ENCODE peak calls at places on chromosomes 3 and 15, in eight cellular contexts. X is non-pigmented ciliary epithelial cell; E is Right ventricle myocardium superior; M is posterior vena cava; B is T-helper 9 cell; I is naive thymus-derived CD8-positive, alpha-beta T cell; D is AG09319; J is hepatic stellate cell. A is an unnamed sample.

GRCh38 chr3:98027084-98027445 is 8.1 kb downstream of the GABRR3 start:
- DNase-seq in D (no peak), B (no peak), E (no peak), J (no peak), M (no peak), X (no peak), I (no peak), A (no peak)

GRCh38 chr3:158105710-158106438 is at the start of gene SHOX2:
- DNase-seq in M (no peak), D (peak), B (no peak), J (no peak), X (no peak), I (peak), E (peak), A (peak)

GRCh38 chr15:38994310-38994709 is 429.7 kb upstream of the RASGRP1 start:
- DNase-seq in M (no peak), B (no peak), D (no peak), I (no peak), J (no peak), X (no peak), E (no peak), A (no peak)

GRCh38 chr3:126100216-126100615 is 16.3 kb upstream of the SLC41A3 start:
- DNase-seq in M (peak), X (no peak), J (no peak), B (no peak), I (no peak), E (no peak), D (no peak), A (no peak)

GRCh38 chr3:114079761-114080160 is 23.2 kb downstream of the QTRT2 start:
- DNase-seq in X (no peak), I (no peak), J (no peak), M (no peak), B (no peak), E (no peak), D (no peak), A (no peak)

GRCh38 chr15:67148196-67148701 is 82.8 kb downstream of the SMAD3 start:
- DNase-seq in I (no peak), M (no peak), B (no peak), X (no peak), E (no peak), J (no peak), D (no peak), A (no peak)

GRCh38 chr3:12413721-12414255 is 70.5 kb upstream of the TSEN2 start:
- DNase-seq in I (no peak), D (no peak), B (no peak), E (no peak), M (no peak), J (no peak), X (no peak), A (no peak)

GRCh38 chr3:62131620-62132019 is 241.7 kb downstream of the FEZF2 start:
- DNase-seq in B (no peak), J (peak), I (no peak), M (no peak), E (no peak), D (no peak), X (no peak), A (no peak)

GRCh38 chr3:44992555-44993470 is 16.8 kb downstream of the EXOSC7 start:
- DNase-seq in M (no peak), D (no peak), B (no peak), I (no peak), J (no peak), X (no peak), E (no peak), A (no peak)

GRCh38 chr3:99186016-99186415 is 284.5 kb upstream of the DCBLD2 start:
- DNase-seq in D (no peak), I (no peak), J (no peak), X (no peak), E (no peak), M (peak), B (no peak), A (no peak)

GRCh38 chr3:36763850-36764703 is at the start of gene DCLK3:
- DNase-seq in X (no peak), M (no peak), B (no peak), E (peak), I (no peak), D (no peak), J (no peak), A (no peak)

GRCh38 chr3:156751461-156752025 is 74.6 kb upstream of the LEKR1 start:
- DNase-seq in J (peak), B (no peak), D (peak), M (peak), X (no peak), I (no peak), E (peak), A (peak)

GRCh38 chr3:197501496-197501878 is 54.3 kb downstream of the BDH1 start:
- DNase-seq in X (no peak), I (no peak), M (no peak), D (no peak), B (no peak), E (no peak), J (peak), A (no peak)

GRCh38 chr15:57463360-57463759 is 87.1 kb downstream of the CGNL1 start:
- DNase-seq in X (no peak), E (no peak), D (no peak), B (no peak), M (no peak), J (no peak), I (no peak), A (no peak)

GRCh38 chr15:68271854-68272471 is 5.6 kb upstream of the FEM1B start:
- DNase-seq in J (peak), E (no peak), M (peak), I (no peak), B (no peak), X (no peak), D (no peak), A (no peak)

GRCh38 chr15:77549552-77550274 is 83.0 kb downstream of the LINGO1 start:
- DNase-seq in D (no peak), B (no peak), J (no peak), E (no peak), I (no peak), X (no peak), M (no peak), A (no peak)

GRCh38 chr3:59873576-59874230 is 823.9 kb upstream of the CFAP20DC start:
- DNase-seq in D (no peak), M (no peak), E (no peak), B (no peak), I (no peak), X (no peak), J (no peak), A (no peak)

GRCh38 chr15:67717776-67718175 is 107.5 kb upstream of the SKOR1 start:
- DNase-seq in J (no peak), E (no peak), D (no peak), M (no peak), X (no peak), I (no peak), B (no peak), A (no peak)

GRCh38 chr3:153372326-153372725 is 210.3 kb downstream of the RAP2B start:
- DNase-seq in M (no peak), X (no peak), J (no peak), D (peak), B (no peak), I (no peak), E (no peak), A (no peak)